ENCODE peak calls at places on chromosomes 12 and 14, in eight cellular contexts. D, P, F, E, V, C, U and W are unnamed samples.

GRCh38 chr14:77026930-77027537 is 1.5 kb downstream of the IRF2BPL start:
- DNase-seq in F (no peak), C (peak), E (peak), P (no peak), U (peak), D (no peak), V (peak), W (no peak)

GRCh38 chr14:103512701-103513611 is 9.7 kb downstream of the CKB start:
- DNase-seq in F (peak), V (peak), D (peak), P (peak), E (no peak), U (no peak), C (no peak), W (peak)

GRCh38 chr14:92513204-92513965 is at the start of gene RIN3:
- DNase-seq in V (peak), E (peak), C (peak), P (no peak), D (no peak), F (peak), U (peak), W (no peak)

GRCh38 chr14:75440733-75441474 is 13.1 kb downstream of the JDP2 start:
- DNase-seq in F (peak), U (no peak), E (no peak), V (peak), P (no peak), D (no peak), C (no peak), W (no peak)

GRCh38 chr14:98931126-98931525 is 340.9 kb downstream of the BCL11B start:
- DNase-seq in C (no peak), P (peak), U (no peak), V (no peak), E (no peak), F (no peak), D (no peak), W (no peak)

GRCh38 chr12:93857279-93857894 is 180.2 kb downstream of the CRADD start:
- DNase-seq in U (no peak), P (no peak), D (no peak), F (peak), C (no peak), E (no peak), V (peak), W (no peak)

GRCh38 chr14:35459779-35460178 is 55.2 kb upstream of the NFKBIA start:
- DNase-seq in E (no peak), V (no peak), F (no peak), D (no peak), U (no peak), C (no peak), P (no peak), W (no peak)

GRCh38 chr14:100147181-100147631 is 12.2 kb downstream of the DEGS2 start:
- DNase-seq in U (no peak), D (no peak), C (peak), E (peak), P (no peak), V (no peak), F (no peak), W (peak)

GRCh38 chr14:86333506-86333905 is 803.6 kb downstream of the FLRT2 start:
- DNase-seq in P (no peak), E (no peak), D (no peak), F (no peak), C (no peak), U (no peak), V (peak), W (no peak)

GRCh38 chr12:126355346-126355745 is 1290.1 kb downstream of the AACS start:
- DNase-seq in E (peak), V (no peak), C (no peak), F (no peak), P (no peak), U (no peak), D (no peak), W (peak)

GRCh38 chr12:118773956-118774723 is 207.2 kb upstream of the SRRM4 start:
- DNase-seq in F (no peak), P (no peak), V (no peak), U (peak), C (no peak), E (no peak), D (peak), W (no peak)

GRCh38 chr12:111773801-111774551 is 7.2 kb downstream of the ALDH2 start:
- DNase-seq in D (no peak), U (no peak), C (no peak), P (peak), E (peak), F (peak), V (peak), W (no peak)

GRCh38 chr14:34055545-34055944 is 104.7 kb upstream of the EGLN3 start:
- DNase-seq in V (no peak), E (no peak), U (no peak), C (no peak), P (no peak), D (no peak), F (no peak), W (no peak)
- H3K4me3 ChIP-seq in V (no peak), E (no peak), U (no peak), C (no peak), P (no peak), D (no peak), F (no peak), W (no peak)

GRCh38 chr12:89665556-89665955 is 43.1 kb downstream of the ATP2B1 start:
- DNase-seq in V (no peak), F (no peak), U (peak), D (no peak), C (no peak), P (no peak), E (peak), W (no peak)

GRCh38 chr12:89664441-89664840 is 44.2 kb downstream of the ATP2B1 start:
- DNase-seq in P (no peak), C (no peak), V (no peak), D (no peak), E (no peak), U (no peak), F (no peak), W (no peak)

GRCh38 chr12:89662623-89663022 is 46.0 kb downstream of the ATP2B1 start:
- DNase-seq in U (peak), P (no peak), E (no peak), D (no peak), V (no peak), F (no peak), C (no peak), W (no peak)

GRCh38 chr12:89663577-89664357 is 44.9 kb downstream of the ATP2B1 start:
- DNase-seq in C (no peak), U (no peak), E (peak), F (peak), V (peak), D (no peak), P (no peak), W (no peak)

DNA sequence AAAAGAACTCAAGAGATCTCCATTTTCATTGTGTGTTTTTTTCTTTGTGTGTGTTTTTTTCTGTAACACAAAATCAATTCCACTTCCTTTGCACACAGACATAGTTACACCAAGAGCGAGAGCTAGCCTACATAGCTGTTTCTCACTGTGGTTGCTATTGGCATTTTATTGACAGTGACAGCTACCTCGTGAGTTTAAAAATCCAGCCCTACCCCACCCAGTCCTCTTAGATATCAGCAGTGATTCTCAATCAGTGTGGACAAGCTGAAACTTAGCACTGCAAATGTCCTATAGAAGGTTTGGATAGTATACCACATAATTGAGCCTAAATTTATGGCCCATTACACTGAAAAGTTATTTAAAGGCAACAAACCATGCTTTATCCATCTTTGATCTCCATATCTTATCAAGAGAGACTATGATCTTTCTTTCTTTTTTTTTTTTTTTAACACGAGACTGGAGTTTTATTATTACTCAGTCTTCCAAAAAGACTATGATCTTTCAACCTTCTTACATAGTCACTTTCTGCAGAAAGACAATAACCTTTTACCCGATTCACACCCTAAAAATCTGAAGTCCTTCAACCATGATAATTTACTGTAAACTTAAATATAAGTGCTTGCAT is 46.8 kb downstream of the ATP2B1 start:
- DNase-seq in D (no peak), U (no peak), E (peak), P (no peak), C (peak), V (no peak), F (no peak), W (no peak)
- H3K4me3 ChIP-seq in D (no peak), U (no peak), E (no peak), P (no peak), C (no peak), V (no peak), F (no peak), W (no peak)

GRCh38 chr12:127381043-127381668 is 885.8 kb upstream of the TMEM132C start:
- DNase-seq in U (peak), F (no peak), D (peak), V (no peak), C (no peak), E (peak), P (no peak), W (peak)
- H3K4me3 ChIP-seq in U (no peak), F (peak), D (peak), V (peak), C (no peak), E (peak), P (peak), W (no peak)

GRCh38 chr14:101761032-101761880 is at the start of gene PPP2R5C:
- DNase-seq in C (peak), E (peak), F (peak), U (peak), D (peak), V (peak), P (peak), W (peak)

GRCh38 chr14:101760138-101761011 is 1.1 kb upstream of the PPP2R5C start:
- DNase-seq in C (peak), E (peak), D (peak), F (peak), P (peak), U (peak), V (peak), W (peak)

GRCh38 chr14:101761881-101762529 is 496 bp downstream of the PPP2R5C start:
- DNase-seq in E (peak), U (peak), V (no peak), P (peak), D (no peak), F (no peak), C (peak), W (no peak)

GRCh38 chr14:101763941-101764709 is 2.6 kb downstream of the PPP2R5C start:
- DNase-seq in P (no peak), C (no peak), E (no peak), V (no peak), F (no peak), U (no peak), D (no peak), W (no peak)

GRCh38 chr14:101762530-101763101 is 1.1 kb downstream of the PPP2R5C start:
- DNase-seq in U (no peak), V (no peak), E (no peak), C (no peak), P (no peak), F (no peak), D (no peak), W (no peak)
- H3K4me3 ChIP-seq in U (peak), V (peak), E (peak), C (peak), P (peak), F (peak), D (peak), W (peak)

GRCh38 chr12:122021193-122021821 is 377 bp upstream of the BCL7A start:
- DNase-seq in F (no peak), C (no peak), U (peak), V (no peak), D (no peak), P (no peak), E (no peak), W (no peak)

GRCh38 chr12:122022393-122023338 is 982 bp downstream of the BCL7A start:
- DNase-seq in U (peak), V (no peak), F (no peak), D (no peak), E (no peak), C (no peak), P (no peak), W (no peak)

GRCh38 chr12:122018937-122019336 is 2.7 kb upstream of the BCL7A start:
- DNase-seq in V (no peak), D (no peak), E (no peak), P (no peak), F (no peak), U (no peak), C (no peak), W (no peak)

GRCh38 chr12:122021822-122022392 is at the start of gene BCL7A:
- DNase-seq in V (peak), E (peak), F (peak), C (peak), U (peak), D (peak), P (no peak), W (peak)

GRCh38 chr12:122020795-122021192 is 890 bp upstream of the BCL7A start:
- DNase-seq in E (no peak), U (no peak), V (no peak), C (no peak), P (no peak), D (no peak), F (no peak), W (no peak)
- H3K4me3 ChIP-seq in E (no peak), U (peak), V (peak), C (peak), P (peak), D (peak), F (peak), W (peak)

DNA sequence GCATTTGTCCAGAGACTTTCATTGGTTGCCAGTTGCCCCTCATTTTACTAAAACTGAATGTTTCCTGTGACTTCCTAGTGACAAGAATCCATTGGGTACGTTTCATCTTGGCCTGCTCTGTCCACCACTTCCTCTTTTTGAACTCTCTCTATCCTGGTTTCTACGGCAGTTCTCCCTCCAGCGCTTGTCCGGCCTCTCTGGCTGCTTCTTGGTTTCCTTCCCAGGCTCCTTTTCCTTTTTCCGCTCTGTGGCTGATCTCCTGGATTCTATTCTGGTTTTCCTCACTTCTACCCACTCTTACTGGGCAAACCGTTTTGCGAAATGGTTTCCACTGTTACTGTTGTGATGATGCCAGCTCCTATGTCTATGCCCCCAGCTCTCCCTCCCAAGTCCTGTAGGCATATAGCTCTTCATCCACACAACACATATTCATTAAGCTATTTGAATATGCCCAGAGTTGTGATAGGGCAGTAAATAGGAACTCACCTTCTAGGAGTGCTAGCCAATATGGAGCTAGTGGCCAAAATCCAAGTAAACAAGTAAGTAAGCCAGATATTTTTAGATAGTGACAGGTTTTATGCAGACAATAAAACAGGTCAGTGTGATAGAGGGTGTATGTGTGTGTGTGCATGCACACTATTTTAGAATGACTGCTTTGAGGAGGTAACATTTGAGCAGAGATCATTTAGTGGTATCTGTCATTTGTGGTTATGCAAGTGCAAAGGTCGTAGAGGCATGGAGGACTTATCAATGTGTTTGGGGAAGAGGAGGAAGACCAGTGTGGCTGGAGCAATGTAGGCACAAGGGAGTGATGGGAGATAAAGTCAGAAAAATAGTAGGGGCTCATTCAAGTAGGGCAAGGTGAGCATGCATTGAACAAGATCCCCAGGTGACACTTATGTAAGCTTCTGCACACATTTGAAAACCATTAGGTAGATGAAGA is 27.9 kb upstream of the CTDSP2 start:
- DNase-seq in D (no peak), U (no peak), C (no peak), F (no peak), P (no peak), E (no peak), V (no peak), W (no peak)
- H3K4me3 ChIP-seq in D (no peak), U (no peak), C (no peak), F (no peak), P (no peak), E (no peak), V (no peak), W (no peak)

GRCh38 chr14:89489796-89490506 is 72.9 kb upstream of the FOXN3 start:
- DNase-seq in D (peak), F (peak), E (no peak), V (peak), C (no peak), U (no peak), P (no peak), W (no peak)
- H3K4me3 ChIP-seq in D (peak), F (peak), E (no peak), V (peak), C (no peak), U (no peak), P (peak), W (no peak)